ENCODE peak calls at places on chromosome X, in ten cellular contexts. K, Z, I, G, Q, N, T, R, P and E are unnamed samples.
A peak's percentile ranks its signal among the peaks of the same experiment; 100 is the strongest.

GRCh38 chrX:68997461-68997860 is 167.8 kb downstream of the PJA1 start:
- DNase-seq in K (no peak), Z (no peak), I (no peak), G (no peak), Q (no peak), N (no peak), T (no peak), R (no peak), P (no peak), E (no peak)

GRCh38 chrX:71996826-71997225 is 86.2 kb downstream of the NHSL2 start:
- DNase-seq in K (peak; percentile 57), Z (peak; percentile 57), I (no peak), G (no peak), Q (peak; percentile 65), N (no peak), T (no peak), R (no peak), P (no peak), E (no peak)

GRCh38 chrX:138745215-138745614 is 33.7 kb upstream of the FGF13 start:
- DNase-seq in K (peak; percentile 58), Z (peak; percentile 19), I (no peak), G (peak; percentile 15), Q (no peak), N (no peak), T (peak; percentile 48), R (no peak), P (peak; percentile 33), E (no peak)

GRCh38 chrX:1679238-1679637 is 64.4 kb downstream of the ASMT start:
- DNase-seq in K (no peak), Z (no peak), I (no peak), G (no peak), Q (no peak), N (no peak), T (no peak), R (no peak), P (no peak), E (no peak)

GRCh38 chrX:150219374-150220185 is 143.5 kb upstream of the MAMLD1 start:
- DNase-seq in K (no peak), Z (no peak), I (no peak), G (no peak), Q (no peak), N (no peak), T (no peak), R (no peak), P (no peak), E (no peak)

GRCh38 chrX:76555816-76556215 is 128.3 kb downstream of the MAGEE1 start:
- DNase-seq in K (peak; percentile 20), Z (no peak), I (no peak), G (no peak), Q (no peak), N (no peak), T (peak; percentile 49), R (no peak), P (no peak), E (no peak)

GRCh38 chrX:41386222-41386990 is 52.4 kb downstream of the DDX3X start:
- DNase-seq in K (peak; percentile 22), Z (no peak), I (no peak), G (no peak), Q (no peak), N (peak; percentile 23), T (no peak), R (no peak), P (no peak), E (no peak)

GRCh38 chrX:49053223-49054072 is 5.4 kb upstream of the CCDC120 start:
- DNase-seq in K (peak; percentile 64), Z (peak; percentile 71), I (peak; percentile 42), G (peak; percentile 83), Q (no peak), N (peak; percentile 88), T (no peak), R (peak; percentile 23), P (no peak), E (peak; percentile 22)

GRCh38 chrX:1308476-1308875 is 28.1 kb upstream of the IL3RA start:
- DNase-seq in K (no peak), Z (no peak), I (no peak), G (no peak), Q (no peak), N (no peak), T (no peak), R (no peak), P (no peak), E (no peak)

GRCh38 chrX:12690646-12691045 is 100.6 kb upstream of the PRPS2 start:
- DNase-seq in K (no peak), Z (no peak), I (no peak), G (no peak), Q (no peak), N (no peak), T (no peak), R (no peak), P (no peak), E (no peak)

GRCh38 chrX:137926090-137926489 is 360.2 kb downstream of the ZIC3 start:
- DNase-seq in K (no peak), Z (no peak), I (no peak), G (no peak), Q (no peak), N (no peak), T (no peak), R (no peak), P (no peak), E (no peak)

GRCh38 chrX:9310596-9310995 is 154.3 kb upstream of the TBL1X start:
- DNase-seq in K (peak; percentile 15), Z (no peak), I (no peak), G (no peak), Q (no peak), N (no peak), T (no peak), R (no peak), P (no peak), E (no peak)

GRCh38 chrX:139798701-139799100 is 90.7 kb upstream of the MCF2 start:
- DNase-seq in K (no peak), Z (no peak), I (no peak), G (no peak), Q (no peak), N (no peak), T (no peak), R (no peak), P (no peak), E (no peak)

GRCh38 chrX:124665878-124666425 is 319.6 kb downstream of the SH2D1A start:
- DNase-seq in K (no peak), Z (no peak), I (no peak), G (no peak), Q (no peak), N (no peak), T (no peak), R (no peak), P (no peak), E (no peak)

GRCh38 chrX:106802063-106802387 is 448 bp upstream of the TBC1D8B start:
- DNase-seq in K (no peak), Z (no peak), I (no peak), G (no peak), Q (no peak), N (no peak), T (no peak), R (no peak), P (peak; percentile 10), E (no peak)

GRCh38 chrX:107747596-107748161 is 27.9 kb downstream of the TSC22D3 start:
- DNase-seq in K (peak; percentile 64), Z (peak; percentile 44), I (no peak), G (no peak), Q (no peak), N (no peak), T (no peak), R (no peak), P (peak; percentile 62), E (no peak)

GRCh38 chrX:42708222-42708621 is 69.7 kb downstream of the PPP1R2C start:
- DNase-seq in K (peak; percentile 57), Z (no peak), I (no peak), G (no peak), Q (no peak), N (no peak), T (no peak), R (no peak), P (peak; percentile 27), E (no peak)

GRCh38 chrX:84133023-84133422 is 55.0 kb downstream of the RPS6KA6 start:
- DNase-seq in K (no peak), Z (no peak), I (no peak), G (no peak), Q (no peak), N (no peak), T (no peak), R (no peak), P (no peak), E (no peak)

GRCh38 chrX:48046846-48047245 is 24.6 kb downstream of the ZNF630 start:
- DNase-seq in K (no peak), Z (no peak), I (no peak), G (no peak), Q (no peak), N (no peak), T (no peak), R (no peak), P (no peak), E (no peak)

GRCh38 chrX:26032141-26032917 is 105.8 kb upstream of the MAGEB18 start:
- DNase-seq in K (peak; percentile 11), Z (no peak), I (no peak), G (no peak), Q (no peak), N (no peak), T (no peak), R (no peak), P (peak; percentile 0), E (no peak)

GRCh38 chrX:9670136-9670905 is 95.3 kb downstream of the GPR143 start:
- DNase-seq in K (peak; percentile 63), Z (no peak), I (no peak), G (no peak), Q (no peak), N (no peak), T (peak; percentile 11), R (no peak), P (peak; percentile 59), E (no peak)

GRCh38 chrX:6708041-6708440 is 173.1 kb upstream of the VCX3A start:
- DNase-seq in K (no peak), Z (no peak), I (no peak), G (no peak), Q (no peak), N (no peak), T (no peak), R (no peak), P (no peak), E (no peak)

GRCh38 chrX:123860506-123860840 is 620 bp downstream of the XIAP start:
- DNase-seq in K (no peak), Z (no peak), I (no peak), G (peak; percentile 56), Q (no peak), N (no peak), T (peak; percentile 74), R (no peak), P (no peak), E (no peak)

GRCh38 chrX:133370719-133371275 is 44.5 kb downstream of the GPC4 start:
- DNase-seq in K (no peak), Z (no peak), I (no peak), G (no peak), Q (no peak), N (no peak), T (no peak), R (no peak), P (no peak), E (no peak)